ENCODE peak calls at places on chromosomes 4 and X, in ten cellular contexts. E is CD8-positive, alpha-beta T cell; S is mammary epithelial cell; M is heart right ventricle; R is pancreas; X is GM23248; D is tibial nerve; G is A549; O is esophagus squamous epithelium; T is endodermal cell. V is an unnamed sample.

GRCh38 chr4:23332266-23332665 is 557.6 kb downstream of the PPARGC1A start:
- DNase-seq in G (no peak), D (no peak), X (no peak), T (no peak), M (no peak), O (no peak), S (no peak), R (no peak), E (no peak), V (no peak)

GRCh38 chrX:48958635-48959094 is 1.3 kb upstream of the OTUD5 start:
- DNase-seq in G (peak), R (no peak), M (peak), S (peak), X (peak), O (no peak), D (no peak), T (no peak), E (no peak), V (peak)

GRCh38 chrX:151789179-151789800 is 54.7 kb downstream of the CNGA2 start:
- DNase-seq in E (no peak), O (no peak), R (no peak), M (peak), S (peak), X (peak), D (peak), T (no peak), G (peak), V (peak)

GRCh38 chr4:173145111-173145510 is 23.5 kb upstream of the GALNT7 start:
- DNase-seq in X (no peak), S (no peak), G (no peak), D (no peak), R (no peak), T (no peak), M (no peak), O (no peak), E (no peak), V (no peak)

GRCh38 chrX:120768254-120768653 is 107.4 kb downstream of the CT47B1 start:
- DNase-seq in T (no peak), M (no peak), E (no peak), D (no peak), X (peak), O (no peak), S (no peak), G (no peak), R (no peak), V (no peak)

GRCh38 chr4:80265571-80266266 is 745 bp upstream of the FGF5 start:
- DNase-seq in M (no peak), T (peak), S (peak), D (no peak), E (no peak), R (no peak), O (no peak), G (no peak), X (peak), V (no peak)

GRCh38 chrX:47361538-47362511 is 8.6 kb upstream of the ZNF157 start:
- DNase-seq in T (peak), E (peak), R (no peak), D (peak), O (no peak), X (peak), M (peak), S (peak), G (peak), V (peak)

GRCh38 chr4:103996059-103996458 is 276.3 kb upstream of the TACR3 start:
- DNase-seq in X (no peak), M (no peak), S (peak), G (peak), D (no peak), E (no peak), R (no peak), O (no peak), T (peak), V (no peak)

GRCh38 chrX:153966841-153967535 is 4.6 kb downstream of the HCFC1 start:
- DNase-seq in D (no peak), X (peak), T (no peak), E (peak), M (no peak), O (no peak), S (no peak), R (peak), G (no peak), V (no peak)

GRCh38 chr4:77651820-77652219 is 46.2 kb downstream of the CXCL13 start:
- DNase-seq in S (no peak), D (no peak), X (no peak), R (no peak), G (no peak), T (no peak), O (no peak), M (no peak), E (no peak), V (no peak)

GRCh38 chrX:17027931-17028330 is 81.5 kb downstream of the REPS2 start:
- DNase-seq in E (no peak), X (no peak), M (no peak), T (no peak), D (no peak), O (no peak), S (no peak), G (no peak), R (no peak), V (no peak)

GRCh38 chr4:30808266-30808665 is 88.1 kb downstream of the PCDH7 start:
- DNase-seq in X (no peak), S (no peak), E (no peak), D (no peak), G (no peak), M (no peak), R (no peak), T (no peak), O (no peak), V (no peak)

GRCh38 chr4:23040539-23040938 is 347.8 kb downstream of the GBA3 start:
- DNase-seq in R (no peak), G (no peak), S (no peak), M (no peak), D (no peak), X (no peak), E (no peak), T (peak), O (no peak), V (no peak)

GRCh38 chr4:118849867-118850812 is 14.2 kb upstream of the SEC24D start:
- DNase-seq in G (no peak), O (no peak), E (peak), S (peak), X (peak), T (peak), R (no peak), D (no peak), M (no peak), V (no peak)

GRCh38 chrX:13418126-13419091 is 98.6 kb upstream of the ATXN3L start:
- DNase-seq in G (peak), O (no peak), D (no peak), X (peak), M (no peak), S (peak), E (no peak), T (no peak), R (no peak), V (no peak)

GRCh38 chrX:53323196-53323595 is 41.8 kb upstream of the IQSEC2 start:
- DNase-seq in G (no peak), E (no peak), D (no peak), S (no peak), M (no peak), R (no peak), X (no peak), O (no peak), T (no peak), V (no peak)

GRCh38 chr4:98803287-98803677 is 125.7 kb downstream of the EIF4E start:
- DNase-seq in M (no peak), D (no peak), R (no peak), G (no peak), S (no peak), O (no peak), T (peak), X (no peak), E (no peak), V (no peak)

GRCh38 chr4:337143-337931 is at the start of gene ZNF141:
- DNase-seq in R (peak), X (peak), D (peak), T (peak), S (peak), E (peak), M (peak), O (peak), G (peak), V (peak)

GRCh38 chr4:335515-335914 is 2.1 kb upstream of the ZNF141 start:
- DNase-seq in D (no peak), X (no peak), G (no peak), R (no peak), E (no peak), M (no peak), S (no peak), T (no peak), O (no peak), V (no peak)

GRCh38 chr4:337932-338758 is 531 bp downstream of the ZNF141 start:
- DNase-seq in M (peak), O (no peak), S (peak), D (peak), G (peak), E (peak), T (no peak), R (peak), X (peak), V (peak)

GRCh38 chr4:336099-336892 is 1.3 kb upstream of the ZNF141 start:
- DNase-seq in M (peak), S (no peak), E (peak), O (no peak), X (peak), R (peak), D (no peak), T (peak), G (no peak), V (peak)

GRCh38 chr4:336893-337142 is 796 bp upstream of the ZNF141 start:
- DNase-seq in T (no peak), D (peak), O (no peak), G (no peak), R (no peak), E (no peak), M (peak), S (no peak), X (no peak), V (no peak)
- H3K4me3 ChIP-seq in T (peak), D (peak), O (peak), G (peak), R (peak), E (peak), M (peak), S (peak), X (peak), V (peak)

GRCh38 chr4:89285735-89286134 is 21.9 kb downstream of the GPRIN3 start:
- DNase-seq in O (no peak), R (no peak), S (no peak), G (no peak), M (no peak), T (no peak), E (no peak), D (no peak), X (no peak), V (no peak)
- H3K27ac ChIP-seq in O (no peak), R (no peak), S (no peak), G (peak), M (no peak), T (no peak), E (no peak), D (no peak), X (no peak), V (no peak)

GRCh38 chrX:70553516-70553915 is 108.9 kb downstream of the DLG3 start:
- DNase-seq in E (no peak), D (no peak), O (no peak), T (no peak), X (no peak), G (no peak), R (no peak), S (no peak), M (no peak), V (no peak)

GRCh38 chrX:70552174-70552704 is 107.6 kb downstream of the DLG3 start:
- DNase-seq in R (no peak), S (no peak), O (no peak), X (no peak), T (no peak), G (no peak), D (no peak), E (no peak), M (no peak), V (no peak)

GRCh38 chrX:70554523-70554922 is 109.9 kb downstream of the DLG3 start:
- DNase-seq in G (no peak), S (no peak), E (no peak), T (no peak), R (no peak), O (no peak), M (no peak), D (no peak), X (peak), V (no peak)

GRCh38 chrX:70554948-70555347 is 110.3 kb downstream of the DLG3 start:
- DNase-seq in R (no peak), T (no peak), M (no peak), D (no peak), O (no peak), G (no peak), E (no peak), X (no peak), S (no peak), V (no peak)

DNA sequence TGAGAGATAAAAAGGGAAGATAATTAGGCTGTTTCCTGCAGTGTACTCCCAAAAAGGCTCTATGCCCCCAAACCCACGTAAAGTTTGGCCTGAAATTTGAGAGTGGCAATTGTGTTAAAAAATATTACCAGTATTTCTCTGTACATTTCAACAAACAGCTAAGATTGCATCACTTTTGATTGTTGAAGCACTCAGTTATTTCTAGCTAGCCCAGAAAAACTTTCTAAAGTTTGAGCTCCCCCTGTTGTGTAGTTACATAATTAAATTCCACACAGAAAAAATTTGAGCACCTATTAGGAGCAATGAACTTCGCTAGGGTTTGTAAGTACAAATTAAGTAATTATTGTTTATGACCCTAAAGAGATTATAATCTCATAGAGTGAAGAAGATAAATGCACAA is 109.4 kb downstream of the DLG3 start:
- DNase-seq in D (no peak), T (no peak), R (no peak), O (no peak), S (peak), E (no peak), X (peak), G (peak), M (no peak), V (no peak)
- H3K4me3 ChIP-seq in D (no peak), T (no peak), R (no peak), O (no peak), S (no peak), E (no peak), X (peak), G (no peak), M (no peak), V (no peak)

DNA sequence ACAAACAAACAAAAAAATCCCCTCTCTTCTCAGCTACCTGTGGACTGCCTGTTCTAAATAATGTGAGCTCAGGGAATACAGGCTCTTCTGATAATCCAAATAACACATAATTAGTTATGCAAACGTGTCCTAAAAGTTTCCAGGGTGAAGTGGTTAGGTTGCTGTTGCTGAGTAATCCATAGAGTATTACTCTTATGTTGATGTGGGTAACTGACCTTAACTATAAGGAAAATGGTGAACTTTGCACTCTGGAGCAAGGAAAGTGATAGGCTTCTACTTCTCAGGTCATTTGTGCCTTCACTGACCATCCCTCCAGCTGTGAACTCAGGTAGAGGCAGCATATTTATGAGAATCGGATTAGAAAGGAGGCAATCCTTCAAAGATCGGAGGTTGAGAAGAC is 19.9 kb downstream of the MSN start:
- DNase-seq in X (no peak), T (no peak), G (no peak), S (no peak), R (no peak), E (no peak), O (no peak), M (no peak), D (no peak), V (no peak)
- H3K27ac ChIP-seq in X (peak), T (no peak), G (no peak), S (no peak), R (no peak), E (no peak), O (peak), M (no peak), D (no peak), V (no peak)

DNA sequence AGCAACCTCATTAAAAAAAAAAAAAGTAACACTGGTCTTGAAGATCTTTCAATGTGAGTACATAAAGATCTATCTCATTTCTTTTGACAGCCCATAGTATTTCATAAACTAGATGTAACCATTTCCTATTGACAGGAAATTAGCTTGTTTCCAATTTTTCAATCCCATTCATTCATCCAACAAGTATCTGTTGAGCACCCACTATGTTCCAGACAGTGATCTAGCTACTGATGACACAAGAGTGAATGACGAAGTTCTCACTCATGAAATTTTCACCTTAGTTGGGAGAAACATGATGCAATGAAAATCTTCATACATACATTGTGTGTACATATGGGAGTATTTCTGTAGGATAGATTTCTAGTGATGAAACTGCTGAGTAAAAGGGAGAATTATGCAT is 1.7 kb downstream of the CD38 start:
- DNase-seq in X (peak), T (no peak), S (peak), R (no peak), O (no peak), D (no peak), E (no peak), M (no peak), G (no peak), V (no peak)
- H3K4me3 ChIP-seq in X (peak), T (peak), S (no peak), R (no peak), O (no peak), D (peak), E (peak), M (no peak), G (peak), V (peak)

GRCh38 chr4:73815145-73815544 is 21.3 kb upstream of the CXCL6 start:
- DNase-seq in E (no peak), G (no peak), X (no peak), D (no peak), O (no peak), M (no peak), S (peak), T (no peak), R (no peak), V (no peak)
- H3K27ac ChIP-seq in E (no peak), G (peak), X (no peak), D (no peak), O (no peak), M (no peak), S (peak), T (no peak), R (no peak), V (no peak)

DNA sequence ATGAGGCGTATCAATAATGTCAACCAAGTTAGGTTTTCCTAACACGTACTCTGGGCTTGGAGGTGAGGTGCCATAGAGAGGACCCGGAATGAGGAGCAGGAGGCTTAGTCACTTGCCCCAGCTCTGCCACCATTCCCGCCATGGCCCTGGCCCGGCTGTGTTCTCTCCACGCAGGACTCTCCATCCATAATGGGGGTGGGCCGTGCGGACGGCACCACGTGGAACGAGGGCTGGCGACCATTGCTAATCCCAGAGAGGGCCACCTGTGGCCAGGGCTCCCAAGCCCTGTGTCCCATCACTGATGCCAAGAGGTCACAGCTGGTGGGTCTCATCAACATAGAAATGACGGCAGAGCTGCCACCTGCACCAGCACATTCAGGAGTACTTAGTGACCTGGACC is 76.4 kb downstream of the JAKMIP1 start:
- DNase-seq in E (no peak), G (no peak), S (no peak), X (no peak), R (peak), D (no peak), M (no peak), T (peak), O (no peak), V (no peak)
- H3K4me3 ChIP-seq in E (no peak), G (no peak), S (no peak), X (no peak), R (no peak), D (no peak), M (no peak), T (no peak), O (no peak), V (no peak)